ENCODE peak calls at places on chromosomes 13 and 19, in nine cellular contexts. L, E, R, G, A, P, W, U and V are unnamed samples.

GRCh38 chr19:2867025-2867991 is at the start of gene ZNF556:
- DNase-seq in L (no peak), E (no peak), R (peak), G (no peak), A (no peak), P (no peak), W (peak), U (no peak), V (peak)

GRCh38 chr19:11405846-11406643 is 13.1 kb downstream of the RGL3 start:
- DNase-seq in L (no peak), E (no peak), R (peak), G (peak), A (no peak), P (no peak), W (peak), U (peak), V (no peak)

GRCh38 chr13:46386996-46387851 is at the start of gene RUBCNL:
- DNase-seq in L (peak), E (no peak), R (peak), G (peak), A (no peak), P (peak), W (peak), U (no peak), V (no peak)

GRCh38 chr13:93386191-93386590 is 159.6 kb downstream of the GPC6 start:
- DNase-seq in L (no peak), E (no peak), R (no peak), G (no peak), A (no peak), P (no peak), W (no peak), U (no peak), V (no peak)

GRCh38 chr19:6071103-6071485 is 39.2 kb downstream of the RFX2 start:
- DNase-seq in L (no peak), E (no peak), R (no peak), G (no peak), A (no peak), P (no peak), W (no peak), U (peak), V (no peak)

GRCh38 chr19:51029718-51030117 is 3.3 kb upstream of the KLK11 start:
- DNase-seq in L (no peak), E (no peak), R (peak), G (no peak), A (no peak), P (no peak), W (no peak), U (no peak), V (no peak)

GRCh38 chr19:38467541-38468525 is 34.3 kb downstream of the RYR1 start:
- DNase-seq in L (no peak), E (no peak), R (no peak), G (no peak), A (no peak), P (no peak), W (no peak), U (no peak), V (no peak)

GRCh38 chr19:8079988-8080387 is 27.4 kb downstream of the CCL25 start:
- DNase-seq in L (no peak), E (no peak), R (no peak), G (no peak), A (no peak), P (no peak), W (no peak), U (no peak), V (no peak)

GRCh38 chr13:27979001-27979643 is 9.4 kb downstream of the URAD start:
- DNase-seq in L (no peak), E (no peak), R (peak), G (no peak), A (no peak), P (no peak), W (no peak), U (no peak), V (no peak)

GRCh38 chr19:41321600-41322270 is 11.8 kb downstream of the CCDC97 start:
- DNase-seq in L (no peak), E (no peak), R (peak), G (peak), A (no peak), P (peak), W (peak), U (peak), V (peak)

GRCh38 chr19:51573331-51573730 is 2.2 kb downstream of the ZNF175 start:
- DNase-seq in L (no peak), E (no peak), R (no peak), G (no peak), A (no peak), P (peak), W (no peak), U (no peak), V (no peak)

GRCh38 chr19:5691205-5691929 is 1.3 kb downstream of the RPL36 start:
- DNase-seq in L (peak), E (no peak), R (peak), G (no peak), A (peak), P (no peak), W (peak), U (peak), V (peak)

GRCh38 chr13:86464193-86464592 is 665.0 kb upstream of the SLITRK6 start:
- DNase-seq in L (no peak), E (no peak), R (peak), G (no peak), A (no peak), P (no peak), W (no peak), U (peak), V (no peak)

GRCh38 chr19:50377051-50377441 is 789 bp downstream of the NR1H2 start:
- DNase-seq in L (peak), E (no peak), R (peak), G (peak), A (no peak), P (no peak), W (peak), U (peak), V (peak)

GRCh38 chr13:22120646-22121045 is 449.8 kb downstream of the FGF9 start:
- DNase-seq in L (no peak), E (no peak), R (no peak), G (no peak), A (no peak), P (no peak), W (no peak), U (no peak), V (no peak)

GRCh38 chr19:47272448-47273312 is 2.0 kb upstream of the INAFM1 start:
- DNase-seq in L (peak), E (no peak), R (peak), G (no peak), A (peak), P (no peak), W (peak), U (peak), V (no peak)

GRCh38 chr19:35265126-35265995 is 3.4 kb upstream of the USF2 start:
- DNase-seq in L (peak), E (no peak), R (no peak), G (no peak), A (no peak), P (no peak), W (no peak), U (no peak), V (peak)

GRCh38 chr19:42086188-42086736 is 10.3 kb downstream of the ZNF574 start:
- DNase-seq in L (no peak), E (no peak), R (no peak), G (no peak), A (no peak), P (no peak), W (no peak), U (no peak), V (no peak)

GRCh38 chr19:7191946-7192691 is 102.1 kb downstream of the INSR start:
- DNase-seq in L (no peak), E (no peak), R (no peak), G (no peak), A (no peak), P (no peak), W (peak), U (no peak), V (no peak)

GRCh38 chr13:66950666-66951065 is 279.5 kb downstream of the PCDH9 start:
- DNase-seq in L (no peak), E (no peak), R (no peak), G (no peak), A (no peak), P (no peak), W (no peak), U (no peak), V (no peak)

GRCh38 chr13:25372275-25373081 is 704 bp downstream of the ATP8A2 start:
- DNase-seq in L (no peak), E (no peak), R (peak), G (peak), A (no peak), P (no peak), W (peak), U (no peak), V (no peak)

GRCh38 chr19:37594064-37594981 is at the start of the genes ZNF540 and ZNF571:
- DNase-seq in L (peak), E (peak), R (peak), G (peak), A (peak), P (peak), W (peak), U (peak), V (peak)

DNA sequence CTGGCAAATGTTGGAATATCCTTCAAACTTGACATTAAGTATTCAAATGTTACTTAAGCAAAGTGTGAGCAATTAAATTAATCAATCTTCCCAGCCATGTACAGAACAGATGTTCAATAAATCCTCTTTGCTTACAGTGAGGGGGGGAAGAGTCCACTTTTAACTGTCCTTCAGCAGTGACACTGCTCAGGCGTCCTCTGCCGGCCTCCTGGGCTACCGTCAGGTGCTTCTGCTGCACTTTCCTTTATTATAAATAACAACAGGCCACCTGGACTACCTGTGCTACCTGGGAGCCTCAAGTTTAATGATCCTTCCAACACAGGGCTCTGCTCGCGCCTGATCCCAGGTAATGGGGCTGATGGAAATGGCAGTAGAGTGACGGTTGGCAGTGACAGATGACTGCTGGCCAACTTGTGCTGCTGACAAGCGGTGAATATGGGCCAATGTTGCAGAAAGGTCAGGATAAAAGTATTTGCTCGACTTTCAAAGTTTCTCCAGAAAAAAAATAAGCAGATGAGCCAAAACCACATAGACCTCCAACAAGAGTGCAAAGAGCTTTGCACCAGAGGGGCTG is 460.0 kb upstream of the ZNF507 start:
- DNase-seq in L (no peak), E (no peak), R (no peak), G (no peak), A (no peak), P (no peak), W (no peak), U (no peak), V (no peak)
- TF ChIP-seq CTCF in L (no peak), E (no peak), R (no peak), G (no peak), A (no peak), P (no peak), W (no peak), U (no peak), V (no peak)

DNA sequence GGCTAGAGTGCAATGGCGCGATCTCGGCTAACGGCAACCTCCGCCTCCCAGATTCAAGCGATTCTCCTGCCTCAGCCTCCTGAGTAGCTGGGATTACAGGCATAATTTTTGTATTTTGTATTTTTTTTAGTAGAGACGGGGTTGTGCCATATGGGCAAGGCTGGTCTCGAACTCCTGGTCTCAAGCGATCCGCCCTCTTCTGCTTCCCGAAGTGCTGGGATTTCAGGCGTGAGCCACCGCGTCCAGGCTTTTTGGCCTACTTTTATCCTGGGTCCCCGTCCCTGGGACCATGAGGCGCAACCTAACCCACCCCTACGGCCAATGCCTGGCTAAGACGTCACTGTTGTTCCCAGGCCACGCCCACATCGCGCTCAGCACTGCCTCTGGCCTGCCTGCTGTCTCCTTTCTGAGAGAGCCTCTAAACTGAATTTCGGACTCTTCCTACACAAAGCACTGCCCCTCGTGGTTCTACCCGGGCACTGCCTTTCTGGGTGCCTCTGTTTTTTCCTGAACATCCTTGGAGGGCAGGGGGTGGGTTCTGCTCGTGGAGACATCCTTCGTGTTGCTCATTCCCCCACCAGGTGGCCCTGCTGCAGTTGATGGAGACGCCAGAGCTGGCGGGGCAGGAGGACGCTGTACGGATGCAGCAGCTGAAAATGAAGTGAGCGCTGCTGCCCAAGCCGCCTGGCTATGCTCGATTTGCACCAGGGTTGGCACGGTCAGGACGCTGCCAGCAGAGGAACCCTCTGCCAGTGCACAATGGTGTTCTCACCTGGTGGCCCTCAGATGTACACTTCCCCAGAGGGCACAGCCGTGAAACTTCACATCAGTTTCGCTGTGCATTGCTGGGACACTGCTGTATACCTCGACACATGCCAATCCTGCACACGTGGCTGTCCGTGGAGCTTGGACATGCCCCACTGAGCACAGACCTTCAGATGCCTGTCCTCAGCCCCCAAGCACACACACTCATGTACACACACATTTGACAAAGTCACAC is 2.0 kb downstream of the REX1BD start:
- DNase-seq in L (no peak), E (no peak), R (peak), G (peak), A (peak), P (peak), W (peak), U (peak), V (no peak)
- TF ChIP-seq CTCF in L (no peak), E (no peak), R (peak), G (peak), A (no peak), P (peak), W (peak), U (peak), V (no peak)

GRCh38 chr13:49336655-49337054 is 88.9 kb downstream of the CDADC1 start:
- DNase-seq in L (no peak), E (no peak), R (no peak), G (no peak), A (no peak), P (no peak), W (no peak), U (no peak), V (no peak)
- TF ChIP-seq CTCF in L (no peak), E (no peak), R (no peak), G (no peak), A (no peak), P (no peak), W (no peak), U (no peak), V (no peak)

GRCh38 chr19:12705169-12705568 is 8.7 kb upstream of the FBXW9 start:
- DNase-seq in L (no peak), E (no peak), R (no peak), G (no peak), A (no peak), P (no peak), W (no peak), U (no peak), V (no peak)
- TF ChIP-seq CTCF in L (no peak), E (no peak), R (no peak), G (no peak), A (no peak), P (no peak), W (no peak), U (no peak), V (no peak)

GRCh38 chr19:29527500-29528328 is 1.9 kb downstream of the VSTM2B start:
- DNase-seq in L (no peak), E (no peak), R (peak), G (no peak), A (no peak), P (no peak), W (no peak), U (no peak), V (no peak)

GRCh38 chr19:29528350-29528945 is 2.7 kb downstream of the VSTM2B start:
- DNase-seq in L (peak), E (no peak), R (peak), G (peak), A (peak), P (peak), W (peak), U (peak), V (peak)

GRCh38 chr19:29524912-29525870 is 603 bp upstream of the VSTM2B start:
- DNase-seq in L (no peak), E (no peak), R (peak), G (peak), A (no peak), P (no peak), W (peak), U (no peak), V (no peak)

GRCh38 chr19:29525901-29526729 is at the start of gene VSTM2B:
- DNase-seq in L (no peak), E (no peak), R (peak), G (peak), A (no peak), P (no peak), W (no peak), U (no peak), V (no peak)

GRCh38 chr19:29526730-29527499 is 1.1 kb downstream of the VSTM2B start:
- DNase-seq in L (no peak), E (no peak), R (peak), G (peak), A (no peak), P (no peak), W (peak), U (no peak), V (no peak)
- TF ChIP-seq CTCF in L (no peak), E (no peak), R (no peak), G (no peak), A (no peak), P (no peak), W (no peak), U (no peak), V (no peak)

GRCh38 chr13:63631006-63631405 is 2215.4 kb upstream of the PCDH20 start:
- DNase-seq in L (no peak), E (no peak), R (no peak), G (no peak), A (no peak), P (no peak), W (no peak), U (no peak), V (no peak)

DNA sequence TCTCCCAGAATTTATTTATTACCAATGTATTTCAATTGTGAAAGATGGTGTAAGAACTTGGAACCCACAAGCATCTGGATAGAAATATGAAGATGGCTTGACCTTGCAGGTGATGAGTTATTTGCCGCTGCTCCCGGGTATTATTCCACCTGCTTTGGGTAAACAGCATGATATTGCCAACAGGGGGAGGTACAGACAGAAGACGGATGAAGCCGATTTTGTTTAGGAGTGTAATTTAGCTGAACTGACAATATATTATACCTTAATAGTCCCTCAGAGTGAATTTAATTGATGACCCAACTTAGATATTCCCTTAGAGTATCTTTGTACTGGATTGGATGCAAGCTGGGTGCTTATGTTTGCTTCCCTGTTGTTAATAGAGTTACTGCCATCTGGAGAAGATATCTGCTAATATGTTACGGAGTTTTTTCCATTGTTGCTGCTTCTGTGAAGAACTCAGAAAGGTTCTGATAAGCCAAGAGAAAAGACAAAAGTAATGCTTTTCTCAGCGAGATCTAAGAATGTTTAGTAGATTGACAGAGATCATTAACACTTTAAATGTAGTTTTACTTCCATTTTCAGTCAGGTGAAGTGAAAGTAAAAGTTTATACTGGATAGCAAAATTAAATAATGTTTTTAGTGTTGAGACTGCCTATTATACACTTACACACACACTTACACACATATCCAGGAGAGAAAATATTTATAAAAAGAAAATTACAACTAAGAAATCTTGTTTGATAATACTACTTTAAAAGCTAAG is 2220.8 kb upstream of the PCDH20 start:
- DNase-seq in L (no peak), E (no peak), R (peak), G (no peak), A (no peak), P (no peak), W (no peak), U (peak), V (no peak)
- TF ChIP-seq CTCF in L (no peak), E (no peak), R (peak), G (no peak), A (no peak), P (peak), W (no peak), U (peak), V (no peak)

GRCh38 chr19:53912653-53913052 is 3.6 kb downstream of the CACNG7 start:
- DNase-seq in L (no peak), E (no peak), R (peak), G (peak), A (no peak), P (no peak), W (peak), U (no peak), V (no peak)
- TF ChIP-seq CTCF in L (no peak), E (peak), R (peak), G (peak), A (no peak), P (peak), W (peak), U (peak), V (no peak)